ENCODE peak calls at places on chromosomes 6 and 20, in eight cellular contexts. One of them, this sample, is unnamed.

GRCh38 chr6:88823998-88824397 is 139.4 kb downstream of the RNGTT start:
- DNase-seq in T47D: peak; percentile 14
- DNase-seq in DMS153: no peak
- DNase-seq in body of pancreas: no peak
- DNase-seq in NCI-H1105: no peak
- DNase-seq in epithelial cell of esophagus: peak; percentile 74
- DNase-seq in heart right ventricle: no peak
- DNase-seq in activated CD4-positive, CD25-positive, alpha-beta regulatory T cell: no peak
- DNase-seq in this sample: no peak

GRCh38 chr6:3939964-3940363 is 90.8 kb downstream of the FAM50B start:
- DNase-seq in T47D: no peak
- DNase-seq in DMS153: no peak
- DNase-seq in body of pancreas: no peak
- DNase-seq in NCI-H1105: no peak
- DNase-seq in epithelial cell of esophagus: no peak
- DNase-seq in heart right ventricle: no peak
- DNase-seq in activated CD4-positive, CD25-positive, alpha-beta regulatory T cell: no peak
- DNase-seq in this sample: no peak

GRCh38 chr20:19934792-19935491 is 82.2 kb upstream of the NAA20 start:
- DNase-seq in T47D: peak; percentile 20
- DNase-seq in DMS153: peak; percentile 86
- DNase-seq in body of pancreas: peak; percentile 36
- DNase-seq in NCI-H1105: peak; percentile 45
- DNase-seq in epithelial cell of esophagus: peak; percentile 83
- DNase-seq in heart right ventricle: peak; percentile 51
- DNase-seq in activated CD4-positive, CD25-positive, alpha-beta regulatory T cell: no peak
- DNase-seq in this sample: peak; percentile 58

GRCh38 chr6:152094992-152095592 is 287.6 kb downstream of the ESR1 start:
- DNase-seq in T47D: peak; percentile 42
- DNase-seq in DMS153: peak; percentile 13
- DNase-seq in body of pancreas: peak; percentile 57
- DNase-seq in NCI-H1105: no peak
- DNase-seq in epithelial cell of esophagus: peak; percentile 100
- DNase-seq in heart right ventricle: peak; percentile 61
- DNase-seq in activated CD4-positive, CD25-positive, alpha-beta regulatory T cell: no peak
- DNase-seq in this sample: no peak

GRCh38 chr20:32521780-32522524 is 63.2 kb downstream of the NOL4L start:
- DNase-seq in T47D: peak; percentile 68
- DNase-seq in DMS153: peak; percentile 42
- DNase-seq in body of pancreas: peak; percentile 81
- DNase-seq in NCI-H1105: peak; percentile 73
- DNase-seq in epithelial cell of esophagus: peak; percentile 65
- DNase-seq in heart right ventricle: peak; percentile 71
- DNase-seq in activated CD4-positive, CD25-positive, alpha-beta regulatory T cell: peak; percentile 41
- DNase-seq in this sample: peak; percentile 64

GRCh38 chr20:62617711-62618483 is 24.4 kb upstream of the SLCO4A1 start:
- DNase-seq in T47D: no peak
- DNase-seq in DMS153: no peak
- DNase-seq in body of pancreas: no peak
- DNase-seq in NCI-H1105: no peak
- DNase-seq in epithelial cell of esophagus: peak; percentile 46
- DNase-seq in heart right ventricle: peak; percentile 74
- DNase-seq in activated CD4-positive, CD25-positive, alpha-beta regulatory T cell: peak; percentile 51
- DNase-seq in this sample: no peak

GRCh38 chr6:158642805-158643489 is 1.6 kb downstream of the DYNLT1 start:
- DNase-seq in T47D: no peak
- DNase-seq in DMS153: no peak
- DNase-seq in body of pancreas: no peak
- DNase-seq in NCI-H1105: no peak
- DNase-seq in epithelial cell of esophagus: peak; percentile 51
- DNase-seq in heart right ventricle: no peak
- DNase-seq in activated CD4-positive, CD25-positive, alpha-beta regulatory T cell: no peak
- DNase-seq in this sample: no peak

GRCh38 chr6:45917439-45917838 is 98.2 kb downstream of the CLIC5 start:
- DNase-seq in T47D: no peak
- DNase-seq in DMS153: no peak
- DNase-seq in body of pancreas: no peak
- DNase-seq in NCI-H1105: no peak
- DNase-seq in epithelial cell of esophagus: no peak
- DNase-seq in heart right ventricle: no peak
- DNase-seq in activated CD4-positive, CD25-positive, alpha-beta regulatory T cell: no peak
- DNase-seq in this sample: no peak

GRCh38 chr6:8556370-8557018 is 121.1 kb upstream of the SLC35B3 start:
- DNase-seq in T47D: no peak
- DNase-seq in DMS153: peak; percentile 62
- DNase-seq in body of pancreas: no peak
- DNase-seq in NCI-H1105: peak; percentile 11
- DNase-seq in epithelial cell of esophagus: peak; percentile 93
- DNase-seq in heart right ventricle: no peak
- DNase-seq in activated CD4-positive, CD25-positive, alpha-beta regulatory T cell: no peak
- DNase-seq in this sample: no peak

GRCh38 chr20:44656447-44656846 is 4.9 kb upstream of the ADA start:
- DNase-seq in T47D: no peak
- DNase-seq in DMS153: no peak
- DNase-seq in body of pancreas: no peak
- DNase-seq in NCI-H1105: no peak
- DNase-seq in epithelial cell of esophagus: no peak
- DNase-seq in heart right ventricle: no peak
- DNase-seq in activated CD4-positive, CD25-positive, alpha-beta regulatory T cell: no peak
- DNase-seq in this sample: no peak

GRCh38 chr6:140343128-140343527 is 968.7 kb upstream of the CITED2 start:
- DNase-seq in T47D: no peak
- DNase-seq in DMS153: no peak
- DNase-seq in body of pancreas: no peak
- DNase-seq in NCI-H1105: no peak
- DNase-seq in epithelial cell of esophagus: no peak
- DNase-seq in heart right ventricle: no peak
- DNase-seq in activated CD4-positive, CD25-positive, alpha-beta regulatory T cell: no peak
- DNase-seq in this sample: no peak

GRCh38 chr6:129894904-129895303 is 33.8 kb upstream of the TMEM244 start:
- DNase-seq in T47D: no peak
- DNase-seq in DMS153: no peak
- DNase-seq in body of pancreas: no peak
- DNase-seq in NCI-H1105: no peak
- DNase-seq in epithelial cell of esophagus: no peak
- DNase-seq in heart right ventricle: no peak
- DNase-seq in activated CD4-positive, CD25-positive, alpha-beta regulatory T cell: no peak
- DNase-seq in this sample: no peak